ENCODE peak calls at places on chromosomes 13 and 19, in ten cellular contexts. R is ovary, T is GM12892, F is heart left ventricle, N is lower leg skin, L is adrenal gland, E is transverse colon, B is GM12878, V is right lobe of liver, I is body of pancreas. M is an unnamed sample.

GRCh38 chr19:12513531-12514061 is 29.0 kb upstream of the ZNF709 start:
- DNase-seq in R (peak; percentile 32), T (no peak), F (peak; percentile 11), N (no peak), L (peak; percentile 16), E (no peak), B (no peak), V (no peak), I (peak; percentile 42), M (no peak)

GRCh38 chr19:48806518-48806817 is 4.4 kb downstream of the BCAT2 start:
- DNase-seq in R (no peak), T (no peak), F (peak; percentile 46), N (no peak), L (no peak), E (no peak), B (no peak), V (no peak), I (peak; percentile 54), M (no peak)

GRCh38 chr19:34837262-34837661 is 64.2 kb upstream of the ZNF599 start:
- DNase-seq in R (peak; percentile 26), T (no peak), F (peak; percentile 83), N (no peak), L (peak; percentile 58), E (peak; percentile 20), B (no peak), V (no peak), I (peak; percentile 58), M (no peak)

GRCh38 chr19:13396256-13397080 is 109.8 kb downstream of the CACNA1A start:
- DNase-seq in R (no peak), T (no peak), F (no peak), N (no peak), L (peak; percentile 63), E (peak; percentile 15), B (no peak), V (peak; percentile 69), I (peak; percentile 50), M (no peak)

GRCh38 chr19:42528354-42529247 is at the start of gene CEACAM1:
- DNase-seq in R (no peak), T (peak; percentile 50), F (peak; percentile 50), N (peak; percentile 84), L (peak; percentile 64), E (peak; percentile 84), B (no peak), V (peak; percentile 85), I (peak; percentile 23), M (no peak)

GRCh38 chr13:68056816-68057710 is 826.9 kb upstream of the PCDH9 start:
- DNase-seq in R (no peak), T (no peak), F (no peak), N (no peak), L (no peak), E (peak; percentile 32), B (no peak), V (peak; percentile 58), I (peak; percentile 8), M (no peak)

GRCh38 chr13:94173312-94173854 is 306.1 kb downstream of the DCT start:
- DNase-seq in R (no peak), T (no peak), F (no peak), N (no peak), L (no peak), E (no peak), B (no peak), V (no peak), I (no peak), M (no peak)

GRCh38 chr13:78881054-78881453 is 222.1 kb upstream of the OBI1 start:
- DNase-seq in R (no peak), T (no peak), F (no peak), N (no peak), L (no peak), E (no peak), B (no peak), V (no peak), I (no peak), M (no peak)

GRCh38 chr19:16572332-16573211 is at the start of gene SLC35E1:
- DNase-seq in R (peak; percentile 96), T (peak; percentile 100), F (peak; percentile 94), N (peak; percentile 98), L (peak; percentile 97), E (peak; percentile 97), B (peak; percentile 86), V (peak; percentile 96), I (peak; percentile 97), M (peak; percentile 96)
- TF ChIP-seq POLR2A in R (peak; percentile 85), T (peak; percentile 80), F (no peak), N (no peak), L (peak; percentile 93), E (peak; percentile 86), B (peak; percentile 94), V (peak; percentile 88), I (peak; percentile 87), M (no peak)

DNA sequence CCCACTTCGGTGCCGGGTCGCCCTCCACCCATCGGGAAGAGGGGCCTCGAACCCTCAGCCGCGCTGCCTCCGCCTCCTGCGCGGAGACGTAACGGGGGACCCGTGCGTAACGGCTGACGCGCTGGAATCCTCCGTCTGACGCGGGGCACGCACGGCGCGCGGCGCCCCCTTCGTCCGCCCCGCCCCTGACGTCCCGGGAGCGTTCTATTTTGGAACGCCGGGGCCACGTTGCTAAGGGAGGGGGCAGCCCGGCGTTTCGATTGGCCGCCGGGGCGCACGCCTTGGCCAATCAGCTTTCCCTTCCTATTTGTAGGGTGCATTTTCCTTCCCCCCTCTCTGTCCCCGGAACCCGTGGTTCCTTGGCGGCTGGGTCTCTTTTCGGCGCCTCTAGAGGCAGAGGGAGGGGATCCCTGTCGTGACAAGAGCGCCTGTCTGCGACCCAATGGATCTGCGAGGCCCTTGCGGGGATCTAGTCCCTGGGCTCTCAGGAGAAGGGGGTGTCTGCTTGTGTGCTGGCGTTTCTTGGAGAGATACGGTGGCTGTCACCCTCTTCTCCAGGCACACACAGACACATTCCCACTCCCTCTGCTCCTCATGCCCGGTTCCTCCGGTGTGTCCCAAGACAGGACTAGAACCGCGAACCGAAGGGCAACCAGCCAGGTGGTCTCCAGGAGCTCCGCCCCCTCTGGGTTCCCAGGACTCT is 1.5 kb downstream of the FOSB start:
- DNase-seq in R (peak; percentile 93), T (peak; percentile 94), F (peak; percentile 94), N (peak; percentile 99), L (peak; percentile 95), E (peak; percentile 95), B (peak; percentile 78), V (peak; percentile 88), I (peak; percentile 95), M (peak; percentile 96)
- TF ChIP-seq POLR2A in R (peak; percentile 72), T (no peak), F (no peak), N (no peak), L (peak; percentile 51), E (peak; percentile 83), B (peak; percentile 78), V (peak; percentile 43), I (peak; percentile 96), M (peak; percentile 30)

GRCh38 chr13:73943965-73944233 is 190.3 kb downstream of the KLF12 start:
- DNase-seq in R (no peak), T (no peak), F (no peak), N (no peak), L (no peak), E (no peak), B (no peak), V (no peak), I (no peak), M (no peak)

GRCh38 chr13:73945871-73946270 is 188.3 kb downstream of the KLF12 start:
- DNase-seq in R (peak; percentile 15), T (no peak), F (peak; percentile 46), N (no peak), L (no peak), E (no peak), B (no peak), V (no peak), I (no peak), M (no peak)

GRCh38 chr13:73941752-73942151 is 192.5 kb downstream of the KLF12 start:
- DNase-seq in R (no peak), T (no peak), F (no peak), N (no peak), L (no peak), E (no peak), B (no peak), V (no peak), I (no peak), M (no peak)

GRCh38 chr13:73945371-73945770 is 188.8 kb downstream of the KLF12 start:
- DNase-seq in R (no peak), T (no peak), F (no peak), N (no peak), L (no peak), E (no peak), B (no peak), V (no peak), I (no peak), M (no peak)

DNA sequence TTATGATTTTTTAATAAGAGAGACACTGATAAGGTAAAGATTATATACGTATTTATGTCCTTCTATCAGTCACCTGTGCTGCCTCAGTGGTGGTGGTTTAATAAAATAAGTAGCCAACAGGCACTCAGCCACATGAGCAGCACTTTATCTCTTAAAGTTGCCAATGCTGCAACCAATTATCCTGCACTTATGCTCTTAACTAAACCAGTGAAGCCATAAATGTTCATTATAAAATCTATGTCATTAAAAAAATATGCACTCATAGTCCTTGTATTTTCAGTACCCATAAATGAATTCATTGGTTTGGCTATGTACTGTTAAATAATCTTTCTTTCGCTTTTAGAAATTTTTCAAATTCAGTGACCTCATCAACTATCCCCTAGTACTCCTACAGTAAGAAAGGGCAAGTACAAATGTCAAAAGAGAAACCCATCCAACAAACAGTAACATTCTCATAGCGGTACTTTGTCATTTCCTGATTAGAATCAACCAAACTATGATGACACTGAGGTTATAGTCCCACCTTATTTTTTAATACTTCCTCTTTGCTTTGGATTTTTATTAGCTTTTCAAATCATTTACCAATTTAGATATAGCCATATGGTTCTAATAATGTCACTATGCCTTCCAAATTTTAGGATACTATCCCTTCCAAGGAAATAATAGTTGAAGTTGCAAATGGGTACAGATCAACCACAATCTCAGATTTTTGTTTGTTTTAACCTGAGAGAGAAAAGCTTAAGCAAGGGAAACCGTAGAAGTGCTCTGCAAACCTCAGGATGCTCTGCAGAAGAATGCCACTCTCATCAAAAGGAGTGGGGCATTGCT is 190.9 kb downstream of the KLF12 start:
- DNase-seq in R (no peak), T (no peak), F (no peak), N (no peak), L (no peak), E (no peak), B (no peak), V (no peak), I (no peak), M (no peak)
- TF ChIP-seq POLR2A in R (no peak), T (no peak), F (no peak), N (no peak), L (no peak), E (no peak), B (no peak), V (no peak), I (no peak), M (no peak)

GRCh38 chr19:1422360-1422759 is 15.0 kb downstream of the DAZAP1 start:
- DNase-seq in R (no peak), T (no peak), F (no peak), N (no peak), L (peak; percentile 81), E (no peak), B (no peak), V (no peak), I (no peak), M (no peak)

GRCh38 chr19:1421218-1421957 is 14.0 kb downstream of the DAZAP1 start:
- DNase-seq in R (no peak), T (no peak), F (no peak), N (no peak), L (no peak), E (no peak), B (no peak), V (no peak), I (no peak), M (no peak)

GRCh38 chr19:1421958-1422305 is 14.5 kb downstream of the DAZAP1 start:
- DNase-seq in R (no peak), T (no peak), F (no peak), N (no peak), L (no peak), E (no peak), B (no peak), V (no peak), I (no peak), M (no peak)

GRCh38 chr19:1418951-1419735 is 11.8 kb downstream of the DAZAP1 start:
- DNase-seq in R (no peak), T (no peak), F (peak; percentile 7), N (no peak), L (no peak), E (no peak), B (no peak), V (no peak), I (no peak), M (no peak)

DNA sequence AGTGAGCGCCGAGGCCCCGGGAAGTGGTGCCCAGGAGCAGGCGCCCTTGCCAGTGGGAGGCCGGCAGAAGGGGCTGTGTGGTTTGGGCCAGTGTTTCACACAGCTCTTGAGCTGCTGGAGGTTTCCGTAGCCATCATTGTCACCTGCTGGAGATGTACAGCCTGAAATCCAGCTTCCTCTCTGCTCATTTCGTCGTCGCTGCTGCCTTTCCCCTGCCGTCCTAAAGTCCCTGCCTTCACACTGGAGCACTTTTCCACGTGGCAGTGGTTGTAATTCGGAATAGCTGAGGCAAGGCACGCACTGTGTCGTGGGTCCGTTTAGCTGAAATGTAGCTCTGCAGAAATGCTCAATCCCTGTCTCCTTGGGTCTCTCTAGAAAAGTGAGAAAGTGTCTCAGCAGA is 13.2 kb downstream of the DAZAP1 start:
- DNase-seq in R (no peak), T (no peak), F (no peak), N (no peak), L (no peak), E (no peak), B (no peak), V (no peak), I (no peak), M (no peak)
- TF ChIP-seq POLR2A in R (no peak), T (no peak), F (no peak), N (no peak), L (no peak), E (no peak), B (peak; percentile 30), V (no peak), I (no peak), M (no peak)